ENCODE peak calls at places on chromosome 7, in five cellular contexts. F, T, H, L and I are unnamed samples.

GRCh38 chr7:6642861-6643640 is 5.9 kb downstream of the ZNF316 start:
- DNase-seq in F (no peak), T (no peak), H (no peak), L (no peak), I (no peak)

GRCh38 chr7:818031-818699 is 14.1 kb upstream of the SUN1 start:
- DNase-seq in F (peak), T (no peak), H (no peak), L (no peak), I (no peak)

GRCh38 chr7:37191797-37192196 is 256.9 kb downstream of the ELMO1 start:
- DNase-seq in F (no peak), T (no peak), H (no peak), L (no peak), I (no peak)

GRCh38 chr7:88346357-88346756 is 39.7 kb upstream of the STEAP4 start:
- DNase-seq in F (no peak), T (no peak), H (no peak), L (no peak), I (no peak)

GRCh38 chr7:131284702-131285419 is 42.8 kb upstream of the MKLN1 start:
- DNase-seq in F (peak), T (no peak), H (no peak), L (peak), I (peak)

GRCh38 chr7:47581821-47582747 is at the start of gene TNS3:
- DNase-seq in F (no peak), T (no peak), H (no peak), L (peak), I (peak)

GRCh38 chr7:96910484-96910883 is 94.9 kb upstream of the DLX6 start:
- DNase-seq in F (no peak), T (no peak), H (no peak), L (no peak), I (no peak)

GRCh38 chr7:20164420-20165145 is 52.6 kb downstream of the MACC1 start:
- DNase-seq in F (peak), T (no peak), H (peak), L (no peak), I (no peak)

GRCh38 chr7:104836976-104837375 is 177.0 kb upstream of the KMT2E start:
- DNase-seq in F (no peak), T (no peak), H (no peak), L (no peak), I (no peak)